ENCODE peak calls at places on chromosomes 3 and 15, in five cellular contexts. V is heart left ventricle, O is heart right ventricle, Z is IMR-90, Q is A549. E is an unnamed sample.

GRCh38 chr3:194773216-194773615 is 87.5 kb downstream of the FAM43A start:
- DNase-seq in V (peak; percentile 45), O (peak; percentile 49), Z (no peak), Q (no peak), E (no peak)

GRCh38 chr15:89195836-89196235 is 25.5 kb downstream of the RLBP1 start:
- DNase-seq in V (no peak), O (no peak), Z (peak; percentile 49), Q (no peak), E (no peak)

GRCh38 chr3:105906345-105906744 is 37.5 kb upstream of the CBLB start:
- DNase-seq in V (no peak), O (no peak), Z (no peak), Q (no peak), E (no peak)

GRCh38 chr15:27250223-27250622 is 279.2 kb downstream of the GABRG3 start:
- DNase-seq in V (no peak), O (no peak), Z (no peak), Q (no peak), E (no peak)

GRCh38 chr3:194251461-194251860 is 99.7 kb downstream of the CPN2 start:
- DNase-seq in V (no peak), O (no peak), Z (no peak), Q (no peak), E (no peak)

GRCh38 chr3:186121968-186122367 is 13.1 kb upstream of the ETV5 start:
- DNase-seq in V (no peak), O (no peak), Z (no peak), Q (no peak), E (no peak)

GRCh38 chr3:142586803-142587406 is 8.4 kb upstream of the ATR start:
- DNase-seq in V (no peak), O (no peak), Z (peak; percentile 73), Q (peak; percentile 84), E (no peak)

GRCh38 chr15:98801234-98801561 is 152.9 kb downstream of the IGF1R start:
- DNase-seq in V (no peak), O (no peak), Z (no peak), Q (no peak), E (peak; percentile 42)

GRCh38 chr3:49916686-49917085 is 12.9 kb downstream of the MON1A start:
- DNase-seq in V (no peak), O (no peak), Z (peak; percentile 45), Q (no peak), E (no peak)

GRCh38 chr15:46344115-46344749 is 709.4 kb downstream of the SQOR start:
- DNase-seq in V (no peak), O (no peak), Z (no peak), Q (no peak), E (no peak)

GRCh38 chr15:49379996-49380395 is 43.0 kb upstream of the FGF7 start:
- DNase-seq in V (no peak), O (no peak), Z (no peak), Q (no peak), E (no peak)

GRCh38 chr3:159785276-159785675 is 203.4 kb upstream of the IL12A start:
- DNase-seq in V (no peak), O (no peak), Z (peak; percentile 40), Q (no peak), E (no peak)

GRCh38 chr15:40279437-40280141 is 3.3 kb downstream of the ANKRD63 start:
- DNase-seq in V (peak; percentile 73), O (peak; percentile 82), Z (no peak), Q (peak; percentile 48), E (peak; percentile 24)

DNA sequence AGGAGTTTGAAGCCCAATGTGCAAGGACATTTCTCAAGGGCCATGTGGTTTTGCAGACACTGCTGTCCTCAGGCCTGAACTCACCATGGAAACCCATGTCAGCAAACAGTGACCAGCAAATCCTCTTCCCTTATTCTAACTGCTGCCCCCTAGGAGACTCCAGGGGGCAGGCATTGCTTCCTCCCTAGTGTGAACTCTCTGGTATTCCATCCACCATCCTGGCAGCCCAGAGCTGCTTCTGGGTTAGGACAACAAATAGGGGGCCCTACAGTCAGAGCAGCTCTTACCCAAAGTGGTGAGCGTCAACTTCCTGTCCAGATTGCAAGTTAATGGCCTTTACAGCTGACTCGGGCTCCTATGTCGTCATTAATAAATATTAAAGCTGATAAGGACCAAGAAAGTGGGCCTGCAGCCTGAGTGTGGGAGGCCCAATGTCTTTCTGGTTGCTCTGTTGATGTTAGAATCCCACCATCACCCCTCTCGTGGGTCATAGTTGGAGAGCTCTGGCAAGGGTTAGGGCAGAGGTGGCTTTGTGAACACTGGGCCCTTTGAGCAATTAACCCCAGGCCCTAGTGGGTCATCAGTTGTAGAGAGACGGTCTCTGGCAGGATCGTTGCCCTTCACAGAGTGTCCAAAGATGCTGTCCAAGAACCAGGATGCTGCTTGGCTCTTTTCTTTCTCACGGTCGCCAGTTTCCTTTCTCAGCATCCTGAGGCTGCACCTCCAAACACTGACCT is 41.5 kb downstream of the TGM4 start:
- DNase-seq in V (no peak), O (no peak), Z (peak; percentile 25), Q (no peak), E (no peak)
- H3K27ac ChIP-seq in V (no peak overlapping the region), O (no peak overlapping the region), Z (no peak overlapping the region), Q (no peak overlapping the region), E (no peak overlapping the region)

GRCh38 chr15:51307811-51308210 is 30.6 kb downstream of the CYP19A1 start:
- DNase-seq in V (no peak), O (no peak), Z (no peak), Q (no peak), E (no peak)
- H3K27ac ChIP-seq in V (no peak overlapping the region), O (no peak overlapping the region), Z (no peak overlapping the region), Q (no peak overlapping the region), E (no peak overlapping the region)

GRCh38 chr15:65052956-65053355 is 7.8 kb downstream of the SLC51B start:
- DNase-seq in V (no peak), O (no peak), Z (no peak), Q (no peak), E (no peak)

GRCh38 chr15:65054333-65055200 is 9.4 kb downstream of the SLC51B start:
- DNase-seq in V (peak; percentile 78), O (peak; percentile 78), Z (peak; percentile 68), Q (peak; percentile 93), E (peak; percentile 81)

GRCh38 chr15:65049418-65049840 is 4.2 kb downstream of the SLC51B start:
- DNase-seq in V (peak; percentile 92), O (peak; percentile 88), Z (peak; percentile 82), Q (peak; percentile 90), E (peak; percentile 91)

GRCh38 chr15:65050270-65050669 is 5.1 kb downstream of the SLC51B start:
- DNase-seq in V (no peak), O (no peak), Z (peak; percentile 64), Q (no peak), E (no peak)

DNA sequence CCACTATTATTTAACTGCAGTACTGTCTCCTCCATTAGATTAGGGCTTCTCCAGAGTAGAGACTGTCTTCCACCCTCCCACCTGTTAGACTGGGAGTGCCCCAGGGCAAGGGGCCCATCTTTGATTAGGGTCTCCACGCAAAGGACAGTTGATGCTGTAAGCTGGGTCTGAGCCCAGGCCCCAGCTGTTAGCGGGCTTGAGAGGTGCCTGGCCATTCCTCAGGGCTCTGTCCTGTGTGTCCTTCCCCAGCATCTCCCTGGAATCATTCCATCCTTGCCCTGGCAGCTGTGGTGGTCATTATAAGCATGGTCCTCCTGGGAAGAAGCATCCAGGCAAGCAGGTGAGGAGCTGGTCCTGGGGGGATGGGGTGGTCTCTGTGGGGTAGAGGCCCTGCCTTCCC is 6.1 kb downstream of the SLC51B start:
- DNase-seq in V (no peak), O (no peak), Z (no peak), Q (no peak), E (no peak)
- H3K27ac ChIP-seq in V (no peak overlapping the region), O (no peak overlapping the region), Z (no peak overlapping the region), Q (no peak overlapping the region), E (no peak overlapping the region)

DNA sequence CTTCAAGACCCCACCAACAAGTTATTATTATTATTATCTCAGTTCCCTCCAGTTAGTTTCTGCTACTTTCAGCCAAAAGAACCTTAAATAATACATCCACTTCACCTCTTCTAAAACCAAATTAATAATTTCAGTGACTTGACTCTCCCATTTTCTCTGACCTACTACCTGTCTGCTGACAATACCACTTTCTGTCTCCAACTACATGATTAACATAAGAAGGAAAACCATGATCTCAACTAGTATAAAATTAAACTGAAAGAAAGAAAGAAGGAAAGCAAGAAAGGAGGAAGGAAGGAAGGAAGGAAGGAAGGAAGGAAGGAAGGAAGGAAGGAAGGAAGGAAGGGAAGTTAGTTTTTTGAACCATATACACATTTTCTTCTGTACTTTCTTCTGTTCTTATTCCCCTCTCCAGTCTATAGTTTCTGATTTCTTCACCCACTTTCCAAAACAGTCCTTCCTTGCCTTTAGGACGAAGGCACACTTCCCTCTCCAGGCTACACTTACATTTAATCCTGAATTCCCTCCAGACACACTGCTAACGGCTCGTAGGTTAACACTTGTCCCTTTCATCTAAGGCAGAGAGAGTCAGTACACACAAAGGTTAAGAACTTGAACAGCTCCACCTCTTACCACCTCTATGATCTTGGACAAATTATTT is 79.5 kb upstream of the GUCA1C start:
- DNase-seq in V (no peak), O (no peak), Z (no peak), Q (no peak), E (no peak)
- H3K27ac ChIP-seq in V (no peak overlapping the region), O (no peak overlapping the region), Z (no peak overlapping the region), Q (no peak overlapping the region), E (no peak overlapping the region)